ENCODE peak calls at places on chromosomes 6 and 20, in four cellular contexts. One of them, this sample, is unnamed.

GRCh38 chr6:93786474-93787330 is 367.3 kb upstream of the EPHA7 start:
- DNase-seq in EL: no peak
- DNase-seq in activated CD4-positive, alpha-beta T cell treated with anti-CD3 and anti-CD28 coated beads for 1 hour: no peak
- DNase-seq in NCI-H748 treated with DMSO at 0.1 percent for 48 hours: no peak
- DNase-seq in this sample: no peak

GRCh38 chr6:146859206-146859605 is 260.4 kb downstream of the ADGB start:
- DNase-seq in EL: no peak
- DNase-seq in activated CD4-positive, alpha-beta T cell treated with anti-CD3 and anti-CD28 coated beads for 1 hour: no peak
- DNase-seq in NCI-H748 treated with DMSO at 0.1 percent for 48 hours: no peak
- DNase-seq in this sample: no peak

GRCh38 chr20:46255440-46256104 is 52.7 kb downstream of the CDH22 start:
- DNase-seq in EL: peak
- DNase-seq in activated CD4-positive, alpha-beta T cell treated with anti-CD3 and anti-CD28 coated beads for 1 hour: no peak
- DNase-seq in NCI-H748 treated with DMSO at 0.1 percent for 48 hours: peak
- DNase-seq in this sample: peak

GRCh38 chr6:167712332-167713087 is 114.2 kb upstream of the AFDN start:
- DNase-seq in EL: no peak
- DNase-seq in activated CD4-positive, alpha-beta T cell treated with anti-CD3 and anti-CD28 coated beads for 1 hour: no peak
- DNase-seq in NCI-H748 treated with DMSO at 0.1 percent for 48 hours: no peak
- DNase-seq in this sample: no peak

GRCh38 chr6:144158133-144158532 is 7.8 kb downstream of the STX11 start:
- DNase-seq in EL: peak
- DNase-seq in activated CD4-positive, alpha-beta T cell treated with anti-CD3 and anti-CD28 coated beads for 1 hour: no peak
- DNase-seq in NCI-H748 treated with DMSO at 0.1 percent for 48 hours: no peak
- DNase-seq in this sample: peak

GRCh38 chr20:53692465-53693067 is 98.9 kb upstream of the ZNF217 start:
- DNase-seq in EL: peak
- DNase-seq in activated CD4-positive, alpha-beta T cell treated with anti-CD3 and anti-CD28 coated beads for 1 hour: no peak
- DNase-seq in NCI-H748 treated with DMSO at 0.1 percent for 48 hours: no peak
- DNase-seq in this sample: peak

GRCh38 chr6:396126-396520 is 4.6 kb downstream of the IRF4 start:
- DNase-seq in EL: no peak
- DNase-seq in activated CD4-positive, alpha-beta T cell treated with anti-CD3 and anti-CD28 coated beads for 1 hour: no peak
- DNase-seq in NCI-H748 treated with DMSO at 0.1 percent for 48 hours: no peak
- DNase-seq in this sample: no peak

GRCh38 chr6:165962361-165962760 is 205.3 kb downstream of the TBXT start:
- DNase-seq in EL: no peak
- DNase-seq in activated CD4-positive, alpha-beta T cell treated with anti-CD3 and anti-CD28 coated beads for 1 hour: no peak
- DNase-seq in NCI-H748 treated with DMSO at 0.1 percent for 48 hours: no peak
- DNase-seq in this sample: no peak

GRCh38 chr6:108884211-108885059 is 36.2 kb downstream of the ARMC2 start:
- DNase-seq in EL: no peak
- DNase-seq in activated CD4-positive, alpha-beta T cell treated with anti-CD3 and anti-CD28 coated beads for 1 hour: no peak
- DNase-seq in NCI-H748 treated with DMSO at 0.1 percent for 48 hours: no peak
- DNase-seq in this sample: no peak

GRCh38 chr6:29589423-29590048 is 4.6 kb downstream of the OR2H2 start:
- DNase-seq in EL: peak
- DNase-seq in activated CD4-positive, alpha-beta T cell treated with anti-CD3 and anti-CD28 coated beads for 1 hour: peak
- DNase-seq in NCI-H748 treated with DMSO at 0.1 percent for 48 hours: peak
- DNase-seq in this sample: peak

GRCh38 chr6:156833755-156834154 is 56.6 kb downstream of the ARID1B start:
- DNase-seq in EL: no peak
- DNase-seq in activated CD4-positive, alpha-beta T cell treated with anti-CD3 and anti-CD28 coated beads for 1 hour: no peak
- DNase-seq in NCI-H748 treated with DMSO at 0.1 percent for 48 hours: peak
- DNase-seq in this sample: no peak

GRCh38 chr6:45728674-45729073 is 287.0 kb downstream of the CLIC5 start:
- DNase-seq in EL: peak
- DNase-seq in activated CD4-positive, alpha-beta T cell treated with anti-CD3 and anti-CD28 coated beads for 1 hour: no peak
- DNase-seq in NCI-H748 treated with DMSO at 0.1 percent for 48 hours: no peak
- DNase-seq in this sample: peak

GRCh38 chr20:59813126-59813947 is 120.1 kb downstream of the SYCP2 start:
- DNase-seq in EL: no peak
- DNase-seq in activated CD4-positive, alpha-beta T cell treated with anti-CD3 and anti-CD28 coated beads for 1 hour: peak
- DNase-seq in NCI-H748 treated with DMSO at 0.1 percent for 48 hours: no peak
- DNase-seq in this sample: no peak

GRCh38 chr20:2742934-2743559 is 50.5 kb downstream of the EBF4 start:
- DNase-seq in EL: peak
- DNase-seq in activated CD4-positive, alpha-beta T cell treated with anti-CD3 and anti-CD28 coated beads for 1 hour: peak
- DNase-seq in NCI-H748 treated with DMSO at 0.1 percent for 48 hours: peak
- DNase-seq in this sample: peak

GRCh38 chr20:21516861-21517565 is 3.1 kb upstream of the NKX2-2 start:
- DNase-seq in EL: no peak
- DNase-seq in activated CD4-positive, alpha-beta T cell treated with anti-CD3 and anti-CD28 coated beads for 1 hour: no peak
- DNase-seq in NCI-H748 treated with DMSO at 0.1 percent for 48 hours: no peak
- DNase-seq in this sample: no peak

GRCh38 chr20:59866338-59866737 is 67.1 kb downstream of the SYCP2 start:
- DNase-seq in EL: no peak
- DNase-seq in activated CD4-positive, alpha-beta T cell treated with anti-CD3 and anti-CD28 coated beads for 1 hour: no peak
- DNase-seq in NCI-H748 treated with DMSO at 0.1 percent for 48 hours: no peak
- DNase-seq in this sample: no peak

GRCh38 chr6:137681445-137682009 is 185.5 kb upstream of the TNFAIP3 start:
- DNase-seq in EL: no peak
- DNase-seq in activated CD4-positive, alpha-beta T cell treated with anti-CD3 and anti-CD28 coated beads for 1 hour: no peak
- DNase-seq in NCI-H748 treated with DMSO at 0.1 percent for 48 hours: no peak
- DNase-seq in this sample: peak

GRCh38 chr6:149217466-149217888 is 100.0 kb upstream of the TAB2 start:
- DNase-seq in EL: no peak
- DNase-seq in activated CD4-positive, alpha-beta T cell treated with anti-CD3 and anti-CD28 coated beads for 1 hour: no peak
- DNase-seq in NCI-H748 treated with DMSO at 0.1 percent for 48 hours: no peak
- DNase-seq in this sample: no peak

GRCh38 chr6:97000138-97000537 is 75.6 kb downstream of the KLHL32 start:
- DNase-seq in EL: no peak
- DNase-seq in activated CD4-positive, alpha-beta T cell treated with anti-CD3 and anti-CD28 coated beads for 1 hour: no peak
- DNase-seq in NCI-H748 treated with DMSO at 0.1 percent for 48 hours: no peak
- DNase-seq in this sample: no peak

GRCh38 chr20:23625236-23625964 is 12.4 kb downstream of the CST3 start:
- DNase-seq in EL: peak
- DNase-seq in activated CD4-positive, alpha-beta T cell treated with anti-CD3 and anti-CD28 coated beads for 1 hour: no peak
- DNase-seq in NCI-H748 treated with DMSO at 0.1 percent for 48 hours: no peak
- DNase-seq in this sample: peak

GRCh38 chr6:84093405-84094049 is 60.0 kb downstream of the MRAP2 start:
- DNase-seq in EL: peak
- DNase-seq in activated CD4-positive, alpha-beta T cell treated with anti-CD3 and anti-CD28 coated beads for 1 hour: no peak
- DNase-seq in NCI-H748 treated with DMSO at 0.1 percent for 48 hours: no peak
- DNase-seq in this sample: peak

GRCh38 chr20:51610111-51610510 is 67.6 kb upstream of the NFATC2 start:
- DNase-seq in EL: no peak
- DNase-seq in activated CD4-positive, alpha-beta T cell treated with anti-CD3 and anti-CD28 coated beads for 1 hour: no peak
- DNase-seq in NCI-H748 treated with DMSO at 0.1 percent for 48 hours: no peak
- DNase-seq in this sample: no peak

GRCh38 chr6:40778186-40778585 is 191.0 kb upstream of the LRFN2 start:
- DNase-seq in EL: peak
- DNase-seq in activated CD4-positive, alpha-beta T cell treated with anti-CD3 and anti-CD28 coated beads for 1 hour: no peak
- DNase-seq in NCI-H748 treated with DMSO at 0.1 percent for 48 hours: no peak
- DNase-seq in this sample: peak

GRCh38 chr20:50242863-50243609 is 52.4 kb downstream of the CEBPB start:
- DNase-seq in EL: no peak
- DNase-seq in activated CD4-positive, alpha-beta T cell treated with anti-CD3 and anti-CD28 coated beads for 1 hour: no peak
- DNase-seq in NCI-H748 treated with DMSO at 0.1 percent for 48 hours: no peak
- DNase-seq in this sample: peak

GRCh38 chr6:43972179-43972914 is 154.9 kb downstream of the MRPL14 start:
- DNase-seq in EL: peak
- DNase-seq in activated CD4-positive, alpha-beta T cell treated with anti-CD3 and anti-CD28 coated beads for 1 hour: peak
- DNase-seq in NCI-H748 treated with DMSO at 0.1 percent for 48 hours: no peak
- DNase-seq in this sample: no peak